ENCODE peak calls at places on chromosomes 7 and 10, in seven cellular contexts. I, R, O, W, G, H and P are unnamed samples.

GRCh38 chr10:1109795-1110673 is 53.8 kb downstream of the WDR37 start:
- DNase-seq in I (no peak), R (peak; percentile 42), O (peak; percentile 49), W (no peak), G (no peak), H (peak; percentile 40), P (no peak)

GRCh38 chr7:137687556-137688280 is 159.1 kb downstream of the DGKI start:
- DNase-seq in I (no peak), R (no peak), O (no peak), W (no peak), G (no peak), H (no peak), P (no peak)

GRCh38 chr7:131015131-131015954 is 281.3 kb upstream of the KLF14 start:
- DNase-seq in I (no peak), R (no peak), O (no peak), W (no peak), G (no peak), H (no peak), P (no peak)

GRCh38 chr10:3783721-3784432 is 1.1 kb downstream of the KLF6 start:
- DNase-seq in I (no peak), R (peak; percentile 80), O (peak; percentile 61), W (peak; percentile 78), G (peak; percentile 72), H (peak; percentile 69), P (no peak)

GRCh38 chr7:142880886-142881505 is 4.5 kb downstream of the TRPV6 start:
- DNase-seq in I (no peak), R (no peak), O (peak; percentile 58), W (no peak), G (no peak), H (peak; percentile 10), P (no peak)

GRCh38 chr7:96708872-96709271 is 774 bp downstream of the SEM1 start:
- DNase-seq in I (no peak), R (no peak), O (no peak), W (no peak), G (no peak), H (no peak), P (no peak)

GRCh38 chr10:30392564-30392990 is 41.4 kb upstream of the MAP3K8 start:
- DNase-seq in I (no peak), R (peak; percentile 68), O (peak; percentile 77), W (peak; percentile 73), G (peak; percentile 64), H (peak; percentile 70), P (peak; percentile 53)

GRCh38 chr10:34994565-34995142 is 95.5 kb downstream of the CUL2 start:
- DNase-seq in I (no peak), R (no peak), O (peak; percentile 55), W (no peak), G (peak; percentile 44), H (no peak), P (peak; percentile 5)

GRCh38 chr7:148700693-148701092 is 2.0 kb downstream of the CUL1 start:
- DNase-seq in I (no peak), R (no peak), O (no peak), W (no peak), G (no peak), H (no peak), P (no peak)

GRCh38 chr10:114402871-114403544 is 1.3 kb downstream of the AFAP1L2 start:
- DNase-seq in I (no peak), R (no peak), O (no peak), W (no peak), G (no peak), H (no peak), P (no peak)

GRCh38 chr7:130966246-130967009 is 232.4 kb upstream of the KLF14 start:
- DNase-seq in I (no peak), R (no peak), O (no peak), W (no peak), G (no peak), H (no peak), P (no peak)

GRCh38 chr7:19051767-19052375 is 65.6 kb downstream of the TWIST1 start:
- DNase-seq in I (no peak), R (peak; percentile 16), O (peak; percentile 37), W (no peak), G (no peak), H (no peak), P (no peak)

GRCh38 chr7:94087664-94088352 is 83.7 kb upstream of the BET1 start:
- DNase-seq in I (no peak), R (no peak), O (peak; percentile 44), W (no peak), G (peak; percentile 31), H (no peak), P (no peak)

GRCh38 chr7:30225863-30226361 is 58.5 kb upstream of the ZNRF2 start:
- DNase-seq in I (no peak), R (peak; percentile 48), O (peak; percentile 83), W (peak; percentile 55), G (peak; percentile 79), H (peak; percentile 41), P (no peak)

GRCh38 chr7:30104134-30104533 is 30.7 kb upstream of the MTURN start:
- DNase-seq in I (no peak), R (no peak), O (no peak), W (no peak), G (no peak), H (no peak), P (no peak)

GRCh38 chr10:28734940-28735759 is 57.8 kb downstream of the BAMBI start:
- DNase-seq in I (no peak), R (no peak), O (no peak), W (peak; percentile 31), G (no peak), H (peak; percentile 28), P (no peak)

GRCh38 chr10:98261436-98262277 is 6.3 kb downstream of the LOXL4 start:
- DNase-seq in I (no peak), R (no peak), O (no peak), W (no peak), G (no peak), H (no peak), P (no peak)

DNA sequence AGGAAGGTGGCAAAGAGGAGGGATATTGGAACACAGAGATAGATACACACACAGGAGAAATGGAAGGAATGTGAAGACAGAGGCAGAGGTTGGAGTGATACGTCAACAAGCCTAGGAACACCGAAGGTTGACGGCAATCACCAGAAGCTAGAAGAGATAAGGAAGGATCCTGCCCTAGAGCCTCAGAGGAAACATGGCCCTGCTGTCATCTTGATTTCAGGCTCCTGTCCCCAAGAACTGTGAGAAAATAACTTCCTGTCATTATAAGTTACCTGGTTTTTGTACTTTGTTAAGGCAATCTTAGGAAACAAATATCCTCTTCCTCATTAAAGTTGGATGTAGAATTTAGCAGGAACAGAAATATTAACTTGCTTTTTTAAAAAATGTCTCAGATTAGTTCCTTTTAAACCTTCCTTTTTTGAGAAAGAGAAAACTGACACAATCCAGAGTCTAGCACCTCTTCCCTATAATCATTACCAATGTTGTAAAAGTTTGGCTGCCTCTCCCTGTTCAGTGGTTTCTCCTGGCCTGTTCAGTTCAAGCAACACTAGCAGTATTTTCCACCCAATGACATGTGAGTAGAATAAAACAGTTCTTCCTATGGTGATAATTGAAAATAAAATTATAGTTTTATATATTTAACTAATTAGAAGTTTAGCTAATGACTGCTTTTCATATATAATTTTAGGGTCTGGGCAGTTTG is 28.8 kb upstream of the GNAI1 start:
- DNase-seq in I (no peak), R (no peak), O (no peak), W (no peak), G (no peak), H (no peak), P (no peak)
- H3K27ac ChIP-seq in I (no peak overlapping the region), R (no peak overlapping the region), O (no peak overlapping the region), W (no peak overlapping the region), G (no peak overlapping the region), H (no peak overlapping the region), P (no peak overlapping the region)

DNA sequence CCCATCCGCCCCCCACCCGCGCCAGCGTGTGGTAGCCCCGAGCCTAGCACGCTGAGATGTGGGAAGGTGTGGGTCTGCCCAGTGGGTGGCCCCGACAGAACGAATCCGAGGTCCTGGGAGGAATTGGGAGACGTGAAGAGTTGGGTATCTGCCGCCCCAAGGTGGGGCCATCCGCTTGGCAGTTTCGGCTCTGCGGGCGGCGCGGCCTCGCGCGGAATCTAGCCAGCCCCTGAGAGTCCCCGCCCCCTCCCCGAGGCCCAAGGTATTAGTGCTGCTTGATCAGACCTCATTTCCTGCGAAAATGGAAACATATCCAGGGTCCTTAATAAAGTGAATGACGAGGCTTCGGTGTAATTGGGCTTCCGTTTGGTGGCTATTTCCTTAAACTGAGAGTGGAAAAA is 13.1 kb downstream of the LBX1 start:
- DNase-seq in I (no peak), R (no peak), O (no peak), W (no peak), G (no peak), H (no peak), P (no peak)
- H3K27ac ChIP-seq in I (no peak overlapping the region), R (no peak overlapping the region), O (no peak overlapping the region), W (no peak overlapping the region), G (no peak overlapping the region), H (no peak overlapping the region), P (no peak overlapping the region)

GRCh38 chr10:110365356-110366143 is 60.8 kb upstream of the SMNDC1 start:
- DNase-seq in I (no peak), R (no peak), O (no peak), W (no peak), G (no peak), H (no peak), P (no peak)

GRCh38 chr10:110370005-110370404 is 65.3 kb upstream of the SMNDC1 start:
- DNase-seq in I (no peak), R (no peak), O (no peak), W (no peak), G (no peak), H (no peak), P (no peak)

GRCh38 chr10:110368002-110368401 is 63.3 kb upstream of the SMNDC1 start:
- DNase-seq in I (no peak), R (no peak), O (no peak), W (no peak), G (no peak), H (no peak), P (no peak)

GRCh38 chr10:110366641-110367040 is 61.9 kb upstream of the SMNDC1 start:
- DNase-seq in I (no peak), R (no peak), O (no peak), W (no peak), G (no peak), H (no peak), P (no peak)

GRCh38 chr10:110368556-110368955 is 63.8 kb upstream of the SMNDC1 start:
- DNase-seq in I (no peak), R (no peak), O (no peak), W (no peak), G (no peak), H (no peak), P (no peak)
- H3K27ac ChIP-seq in I (no peak overlapping the region), R (no peak overlapping the region), O (no peak overlapping the region), W (no peak overlapping the region), G (no peak overlapping the region), H (no peak overlapping the region), P (no peak overlapping the region)

DNA sequence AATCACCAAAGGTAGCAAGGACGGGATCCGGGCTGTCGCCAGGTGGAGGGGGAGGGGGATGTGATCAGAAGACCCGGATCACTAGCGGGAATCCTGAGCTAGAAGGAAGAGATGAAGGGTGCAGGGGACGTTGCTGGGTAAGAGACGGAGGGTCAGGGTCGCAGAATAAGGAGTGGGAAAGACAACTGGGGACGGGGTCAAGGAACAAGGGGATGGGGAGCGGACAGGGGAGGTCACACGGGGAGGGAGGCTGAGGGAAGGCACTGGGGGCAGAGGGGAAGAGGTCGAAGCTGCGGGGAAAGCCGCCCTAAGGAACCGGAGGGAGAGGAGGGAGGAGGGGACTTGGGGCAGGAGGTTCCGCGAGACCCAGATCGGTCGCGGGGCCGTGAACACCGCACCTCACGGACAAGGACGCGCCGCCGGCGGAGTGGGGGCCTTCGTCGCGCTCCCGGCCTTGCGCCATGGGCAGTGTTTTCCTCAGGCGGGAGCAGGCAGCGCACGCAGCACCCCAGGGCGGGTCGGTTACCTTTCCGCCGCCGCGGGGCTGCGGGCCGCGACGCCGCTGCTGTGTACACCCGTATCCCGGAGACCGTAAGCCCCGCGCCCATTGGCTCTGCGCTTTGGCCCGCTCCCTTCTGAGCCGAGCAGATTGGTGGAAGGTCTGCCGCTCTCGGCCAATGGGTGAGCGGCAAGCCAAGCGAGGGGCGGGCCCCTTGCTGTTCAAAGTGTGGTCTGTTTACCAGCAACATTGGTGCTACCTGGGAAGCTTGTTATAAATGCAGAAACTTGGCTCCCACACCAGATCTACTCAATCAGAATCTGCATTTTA is at the start of gene CFAP43:
- DNase-seq in I (peak; percentile 90), R (peak; percentile 99), O (peak; percentile 100), W (peak; percentile 98), G (peak; percentile 99), H (peak; percentile 98), P (peak; percentile 97)
- H3K27ac ChIP-seq in I (peak within 1 kb of the TSS; percentile 73), R (no peak within 1 kb of the TSS), O (peak within 1 kb of the TSS; percentile 28), W (no peak within 1 kb of the TSS), G (peak within 1 kb of the TSS; percentile 91), H (no peak within 1 kb of the TSS), P (peak within 1 kb of the TSS; percentile 30)